ENCODE peak calls at places on chromosomes 7 and 10, in six cellular contexts. One of them, this sample, is unnamed.

GRCh38 chr10:53108317-53108934 is 335.8 kb upstream of the MBL2 start:
- DNase-seq in GM12891: no peak
- DNase-seq in HepG2: no peak
- DNase-seq in GM12878: no peak
- DNase-seq in SK-N-SH: no peak
- DNase-seq in H1: no peak
- DNase-seq in this sample: no peak

GRCh38 chr7:33946094-33946699 is 40.9 kb downstream of the BMPER start:
- DNase-seq in H1: no peak
- DNase-seq in SK-N-SH: no peak
- DNase-seq in HepG2: no peak
- DNase-seq in GM12891: no peak
- DNase-seq in GM12878: no peak
- DNase-seq in this sample: no peak

GRCh38 chr7:129066290-129067131 is 11.6 kb upstream of the TNPO3 start:
- DNase-seq in GM12891: no peak
- DNase-seq in GM12878: no peak
- DNase-seq in H1: no peak
- DNase-seq in SK-N-SH: no peak
- DNase-seq in HepG2: no peak
- DNase-seq in this sample: no peak

GRCh38 chr10:98041352-98042043 is 11.1 kb upstream of the CRTAC1 start:
- DNase-seq in SK-N-SH: peak
- DNase-seq in GM12878: no peak
- DNase-seq in GM12891: no peak
- DNase-seq in H1: peak
- DNase-seq in HepG2: peak
- DNase-seq in this sample: no peak

GRCh38 chr7:129332354-129333056 is 101.7 kb upstream of the STRIP2 start:
- DNase-seq in GM12891: no peak
- DNase-seq in SK-N-SH: no peak
- DNase-seq in HepG2: no peak
- DNase-seq in H1: no peak
- DNase-seq in GM12878: no peak
- DNase-seq in this sample: no peak

GRCh38 chr7:4753610-4754432 is 21.6 kb upstream of the AP5Z1 start:
- DNase-seq in H1: peak
- DNase-seq in GM12891: peak
- DNase-seq in SK-N-SH: peak
- DNase-seq in HepG2: peak
- DNase-seq in GM12878: no peak
- DNase-seq in this sample: peak

GRCh38 chr10:51663086-51663485 is 36.3 kb downstream of the CSTF2T start:
- DNase-seq in H1: no peak
- DNase-seq in GM12891: no peak
- DNase-seq in GM12878: no peak
- DNase-seq in HepG2: no peak
- DNase-seq in SK-N-SH: no peak
- DNase-seq in this sample: no peak

GRCh38 chr7:37765872-37766525 is 82.4 kb upstream of the NME8 start:
- DNase-seq in HepG2: no peak
- DNase-seq in GM12891: peak
- DNase-seq in H1: no peak
- DNase-seq in SK-N-SH: no peak
- DNase-seq in GM12878: peak
- DNase-seq in this sample: no peak

GRCh38 chr10:109428775-109429480 is 494.4 kb downstream of the XPNPEP1 start:
- DNase-seq in GM12891: no peak
- DNase-seq in H1: no peak
- DNase-seq in GM12878: no peak
- DNase-seq in HepG2: no peak
- DNase-seq in SK-N-SH: no peak
- DNase-seq in this sample: no peak

GRCh38 chr10:119023553-119023868 is 6.0 kb upstream of the NANOS1 start:
- DNase-seq in HepG2: no peak
- DNase-seq in GM12891: no peak
- DNase-seq in GM12878: no peak
- DNase-seq in H1: peak
- DNase-seq in SK-N-SH: no peak
- DNase-seq in this sample: no peak

GRCh38 chr7:111953611-111954010 is 252.6 kb downstream of the DOCK4 start:
- DNase-seq in GM12891: no peak
- DNase-seq in HepG2: peak
- DNase-seq in GM12878: peak
- DNase-seq in SK-N-SH: peak
- DNase-seq in H1: no peak
- DNase-seq in this sample: no peak

GRCh38 chr10:119421887-119422684 is 120.4 kb downstream of the RGS10 start:
- DNase-seq in GM12891: no peak
- DNase-seq in GM12878: no peak
- DNase-seq in SK-N-SH: peak
- DNase-seq in H1: no peak
- DNase-seq in HepG2: no peak
- DNase-seq in this sample: no peak

GRCh38 chr7:7521259-7521658 is 14.4 kb downstream of the COL28A1 start:
- DNase-seq in HepG2: no peak
- DNase-seq in SK-N-SH: no peak
- DNase-seq in GM12878: no peak
- DNase-seq in GM12891: no peak
- DNase-seq in H1: no peak
- DNase-seq in this sample: no peak

GRCh38 chr7:2309889-2310331 is 4.3 kb downstream of the SNX8 start:
- DNase-seq in HepG2: peak
- DNase-seq in GM12878: no peak
- DNase-seq in SK-N-SH: no peak
- DNase-seq in GM12891: no peak
- DNase-seq in H1: peak
- DNase-seq in this sample: no peak

GRCh38 chr7:4500812-4501211 is 181.3 kb upstream of the FOXK1 start:
- DNase-seq in GM12891: no peak
- DNase-seq in HepG2: no peak
- DNase-seq in H1: peak
- DNase-seq in GM12878: no peak
- DNase-seq in SK-N-SH: no peak
- DNase-seq in this sample: no peak

GRCh38 chr7:25968205-25968993 is 183.6 kb upstream of the NFE2L3 start:
- DNase-seq in GM12878: peak
- DNase-seq in SK-N-SH: no peak
- DNase-seq in HepG2: no peak
- DNase-seq in GM12891: no peak
- DNase-seq in H1: no peak
- DNase-seq in this sample: no peak

GRCh38 chr10:3755440-3756359 is 29.3 kb downstream of the KLF6 start:
- DNase-seq in SK-N-SH: no peak
- DNase-seq in H1: no peak
- DNase-seq in GM12891: no peak
- DNase-seq in HepG2: peak
- DNase-seq in GM12878: no peak
- DNase-seq in this sample: no peak

GRCh38 chr10:102152545-102152890 is 329 bp downstream of the NOLC1 start:
- DNase-seq in GM12891: no peak
- DNase-seq in HepG2: no peak
- DNase-seq in SK-N-SH: no peak
- DNase-seq in GM12878: no peak
- DNase-seq in H1: no peak
- DNase-seq in this sample: no peak

GRCh38 chr7:43201912-43202311 is 89.5 kb downstream of the HECW1 start:
- DNase-seq in H1: no peak
- DNase-seq in SK-N-SH: no peak
- DNase-seq in GM12878: no peak
- DNase-seq in GM12891: no peak
- DNase-seq in HepG2: no peak
- DNase-seq in this sample: no peak

GRCh38 chr10:12741255-12741915 is 260.1 kb downstream of the CCDC3 start:
- DNase-seq in GM12878: no peak
- DNase-seq in SK-N-SH: no peak
- DNase-seq in GM12891: no peak
- DNase-seq in HepG2: no peak
- DNase-seq in H1: no peak
- DNase-seq in this sample: no peak

GRCh38 chr10:46198516-46198915 is 88.3 kb upstream of the ANTXRL start:
- DNase-seq in SK-N-SH: no peak
- DNase-seq in HepG2: no peak
- DNase-seq in GM12891: no peak
- DNase-seq in H1: no peak
- DNase-seq in GM12878: no peak
- DNase-seq in this sample: no peak

GRCh38 chr7:90345548-90346319 is 782 bp upstream of the GTPBP10 start:
- DNase-seq in SK-N-SH: peak
- DNase-seq in HepG2: peak
- DNase-seq in GM12878: no peak
- DNase-seq in H1: no peak
- DNase-seq in GM12891: no peak
- DNase-seq in this sample: no peak

GRCh38 chr10:131453772-131454634 is 142.5 kb upstream of the TCERG1L start:
- DNase-seq in GM12891: peak
- DNase-seq in SK-N-SH: peak
- DNase-seq in HepG2: peak
- DNase-seq in H1: peak
- DNase-seq in GM12878: no peak
- DNase-seq in this sample: no peak

DNA sequence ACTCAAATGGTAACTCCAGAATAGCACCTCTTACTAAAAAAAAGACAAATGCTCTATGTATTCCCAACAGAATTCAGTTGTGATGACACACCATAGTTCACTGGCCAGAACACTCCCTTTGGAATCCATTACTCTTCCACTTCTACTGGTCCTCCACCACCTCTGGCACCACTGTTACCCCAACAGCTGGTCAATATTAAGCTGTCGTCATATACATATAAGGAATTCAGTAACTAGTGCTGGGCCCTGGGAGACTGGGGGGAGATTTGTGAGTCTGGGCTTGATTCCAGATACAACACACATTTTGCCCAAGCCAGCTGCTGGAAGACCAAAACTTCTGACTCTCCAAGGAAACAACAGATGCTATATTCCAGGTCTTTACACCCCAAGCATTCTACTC is 26.0 kb upstream of the ITGA8 start:
- DNase-seq in GM12891: no peak
- DNase-seq in H1: peak
- DNase-seq in HepG2: no peak
- DNase-seq in GM12878: no peak
- DNase-seq in SK-N-SH: no peak
- DNase-seq in this sample: no peak
- TF ChIP-seq TAF1 in GM12891: no peak
- TF ChIP-seq TAF1 in H1: no peak
- TF ChIP-seq TAF1 in HepG2: no peak
- TF ChIP-seq TAF1 in GM12878: no peak
- TF ChIP-seq TAF1 in SK-N-SH: no peak
- TF ChIP-seq TAF1 in this sample: no peak

GRCh38 chr10:93837783-93838677 is 55.7 kb upstream of the SLC35G1 start:
- DNase-seq in GM12891: no peak
- DNase-seq in HepG2: no peak
- DNase-seq in SK-N-SH: no peak
- DNase-seq in H1: no peak
- DNase-seq in GM12878: no peak
- DNase-seq in this sample: no peak

GRCh38 chr10:93844979-93845626 is 48.7 kb upstream of the SLC35G1 start:
- DNase-seq in GM12878: no peak
- DNase-seq in GM12891: no peak
- DNase-seq in HepG2: no peak
- DNase-seq in SK-N-SH: no peak
- DNase-seq in H1: no peak
- DNase-seq in this sample: no peak

DNA sequence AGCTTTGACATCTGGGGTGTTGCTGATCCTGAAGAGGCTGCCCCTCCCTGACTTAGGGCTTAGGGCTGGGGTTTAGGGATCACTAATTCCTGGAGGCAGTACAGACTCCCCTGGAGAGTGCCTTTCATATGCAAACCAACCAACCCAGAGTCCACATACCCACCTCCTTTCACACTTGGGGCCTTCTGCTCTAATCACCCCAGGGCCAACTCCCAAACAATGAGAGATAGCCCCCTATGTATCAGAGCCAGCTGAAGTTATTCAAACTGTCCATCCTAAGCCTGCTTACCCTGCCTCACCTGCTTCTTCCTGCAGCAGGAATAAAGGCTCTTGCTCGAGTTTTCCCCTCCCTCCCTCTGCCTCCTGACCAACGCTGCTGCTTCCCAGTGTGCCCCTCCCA is 51.8 kb upstream of the SLC35G1 start:
- DNase-seq in GM12878: no peak
- DNase-seq in SK-N-SH: no peak
- DNase-seq in H1: peak
- DNase-seq in GM12891: no peak
- DNase-seq in HepG2: no peak
- DNase-seq in this sample: no peak
- TF ChIP-seq POLR2AphosphoS5 in GM12878: no peak
- TF ChIP-seq POLR2AphosphoS5 in SK-N-SH: no peak
- TF ChIP-seq POLR2AphosphoS5 in H1: peak
- TF ChIP-seq POLR2AphosphoS5 in GM12891: no peak
- TF ChIP-seq POLR2AphosphoS5 in HepG2: no peak
- TF ChIP-seq POLR2AphosphoS5 in this sample: no peak

DNA sequence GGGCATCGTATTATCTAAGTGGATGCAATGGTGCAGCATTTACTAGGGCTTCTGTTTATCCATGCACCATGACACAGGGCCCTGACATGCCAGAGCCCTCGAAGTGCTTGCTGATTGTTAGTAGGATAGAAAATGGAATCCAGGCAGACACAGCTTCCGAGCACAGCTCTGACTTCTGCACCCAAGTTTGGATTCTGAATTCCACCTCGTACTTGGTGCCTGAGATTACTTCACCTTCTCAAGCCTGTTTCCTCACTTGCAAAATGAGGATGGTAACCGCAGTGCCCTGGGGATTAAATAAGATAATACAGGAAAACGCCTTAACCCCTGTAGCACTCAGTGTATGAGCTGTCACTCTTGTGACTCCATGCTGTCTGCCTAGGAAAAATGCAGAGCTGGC is 536.3 kb downstream of the TNS3 start:
- DNase-seq in GM12878: no peak
- DNase-seq in HepG2: no peak
- DNase-seq in SK-N-SH: no peak
- DNase-seq in GM12891: no peak
- DNase-seq in H1: no peak
- DNase-seq in this sample: no peak
- TF ChIP-seq TAF1 in GM12878: no peak
- TF ChIP-seq TAF1 in HepG2: no peak
- TF ChIP-seq TAF1 in SK-N-SH: no peak
- TF ChIP-seq TAF1 in GM12891: no peak
- TF ChIP-seq TAF1 in H1: no peak
- TF ChIP-seq TAF1 in this sample: no peak

GRCh38 chr10:104120061-104120460 is 1.9 kb upstream of the SFR1 start:
- DNase-seq in GM12891: no peak
- DNase-seq in SK-N-SH: no peak
- DNase-seq in GM12878: no peak
- DNase-seq in HepG2: no peak
- DNase-seq in H1: no peak
- DNase-seq in this sample: no peak

GRCh38 chr10:104122273-104123107 is 519 bp downstream of the SFR1 start:
- DNase-seq in GM12891: no peak
- DNase-seq in SK-N-SH: no peak
- DNase-seq in H1: no peak
- DNase-seq in GM12878: no peak
- DNase-seq in HepG2: no peak
- DNase-seq in this sample: no peak

GRCh38 chr10:104121485-104122272 is at the start of gene SFR1:
- DNase-seq in GM12878: peak
- DNase-seq in SK-N-SH: peak
- DNase-seq in H1: peak
- DNase-seq in HepG2: peak
- DNase-seq in GM12891: peak
- DNase-seq in this sample: peak

GRCh38 chr10:104120512-104120902 is 1.5 kb upstream of the SFR1 start:
- DNase-seq in HepG2: no peak
- DNase-seq in GM12878: no peak
- DNase-seq in H1: no peak
- DNase-seq in GM12891: no peak
- DNase-seq in SK-N-SH: no peak
- DNase-seq in this sample: no peak

GRCh38 chr10:104120903-104121484 is 977 bp upstream of the SFR1 start:
- DNase-seq in GM12891: no peak
- DNase-seq in SK-N-SH: peak
- DNase-seq in HepG2: peak
- DNase-seq in GM12878: peak
- DNase-seq in H1: peak
- DNase-seq in this sample: peak
- TF ChIP-seq POLR2AphosphoS5 in GM12891: no peak
- TF ChIP-seq POLR2AphosphoS5 in SK-N-SH: peak
- TF ChIP-seq POLR2AphosphoS5 in HepG2: no peak
- TF ChIP-seq POLR2AphosphoS5 in GM12878: peak
- TF ChIP-seq POLR2AphosphoS5 in H1: no peak
- TF ChIP-seq POLR2AphosphoS5 in this sample: no peak

This sample was measured in GM12892.